ENCODE peak calls at places on chromosomes 4 and X, in four cellular contexts. S is mammary epithelial cell, M is WTC11, T is cardiac fibroblast. R is an unnamed sample.

GRCh38 chr4:1136028-1136427 is 22.7 kb upstream of the RNF212 start:
- DNase-seq in S (no peak), T (peak; percentile 17), M (no peak), R (no peak)

GRCh38 chr4:159543831-159544230 is 441.0 kb downstream of the RAPGEF2 start:
- DNase-seq in T (no peak), S (no peak), M (no peak), R (no peak)

GRCh38 chr4:25926473-25926872 is 12.5 kb downstream of the SMIM20 start:
- DNase-seq in M (no peak), S (no peak), T (no peak), R (no peak)

GRCh38 chr4:167966161-167966560 is 126.2 kb upstream of the ANXA10 start:
- DNase-seq in M (no peak), S (peak; percentile 47), T (no peak), R (no peak)

GRCh38 chr4:77699731-77700210 is 94.2 kb downstream of the CXCL13 start:
- DNase-seq in M (peak; percentile 33), T (peak; percentile 78), S (peak; percentile 80), R (peak; percentile 68)

GRCh38 chrX:17494231-17494630 is 119.2 kb downstream of the NHS start:
- DNase-seq in S (no peak), T (no peak), M (no peak), R (no peak)

GRCh38 chrX:58025979-58026378 is 115.7 kb upstream of the ZXDA start:
- DNase-seq in M (peak; percentile 9), S (peak; percentile 9), T (peak; percentile 16), R (peak; percentile 52)

GRCh38 chr4:147428583-147428982 is 52.3 kb upstream of the EDNRA start:
- DNase-seq in T (no peak), M (no peak), S (no peak), R (peak; percentile 9)

GRCh38 chrX:47373198-47373597 is 2.8 kb downstream of the ZNF157 start:
- DNase-seq in S (no peak), T (no peak), M (no peak), R (no peak)

GRCh38 chrX:11704725-11705495 is 39.2 kb upstream of the ARHGAP6 start:
- DNase-seq in M (peak; percentile 12), S (no peak), T (peak; percentile 26), R (no peak)

GRCh38 chr4:147674496-147674895 is 9.5 kb downstream of the PRMT9 start:
- DNase-seq in T (no peak), M (no peak), S (no peak), R (no peak)

GRCh38 chr4:15753786-15754185 is 24.3 kb upstream of the CD38 start:
- DNase-seq in S (no peak), T (peak; percentile 34), M (no peak), R (peak; percentile 16)

GRCh38 chr4:76806757-76807156 is 91.2 kb downstream of the SOWAHB start:
- DNase-seq in T (no peak), M (no peak), S (peak; percentile 15), R (no peak)

GRCh38 chr4:137961051-137961438 is 281.1 kb downstream of the SLC7A11 start:
- DNase-seq in T (peak; percentile 91), S (peak; percentile 91), M (no peak), R (peak; percentile 98)

GRCh38 chrX:112614640-112615039 is 65.1 kb downstream of the LHFPL1 start:
- DNase-seq in M (peak; percentile 11), T (no peak), S (no peak), R (peak; percentile 1)

GRCh38 chr4:102219143-102219542 is 126.1 kb downstream of the SLC39A8 start:
- DNase-seq in M (no peak), S (no peak), T (no peak), R (no peak)

GRCh38 chrX:65723706-65724105 is 56.3 kb downstream of the MSN start:
- DNase-seq in S (no peak), M (no peak), T (no peak), R (no peak)

GRCh38 chrX:7127058-7127457 is 20.5 kb upstream of the STS start:
- DNase-seq in T (no peak), M (no peak), S (no peak), R (no peak)

GRCh38 chrX:9324676-9325075 is 140.2 kb upstream of the TBL1X start:
- DNase-seq in S (no peak), T (no peak), M (no peak), R (peak; percentile 33)

GRCh38 chr4:7068279-7068842 is 497 bp upstream of the GRPEL1 start:
- DNase-seq in S (no peak), T (no peak), M (no peak), R (no peak)

GRCh38 chr4:82748176-82748575 is 50.4 kb downstream of the SCD5 start:
- DNase-seq in T (no peak), M (no peak), S (peak; percentile 55), R (peak; percentile 40)

GRCh38 chr4:95549246-95550138 is 719 bp upstream of the UNC5C start:
- DNase-seq in M (peak; percentile 52), S (peak; percentile 60), T (peak; percentile 65), R (peak; percentile 28)

GRCh38 chrX:110286126-110286525 is 31.8 kb downstream of the AMMECR1 start:
- DNase-seq in T (peak; percentile 82), M (no peak), S (peak; percentile 83), R (peak; percentile 77)

GRCh38 chr4:19381068-19381467 is 870.6 kb upstream of the SLIT2 start:
- DNase-seq in M (no peak), T (peak; percentile 51), S (peak; percentile 52), R (peak; percentile 75)

GRCh38 chr4:169254546-169254983 is 16.2 kb downstream of the SH3RF1 start:
- DNase-seq in T (peak; percentile 89), S (peak; percentile 45), M (no peak), R (peak; percentile 73)

DNA sequence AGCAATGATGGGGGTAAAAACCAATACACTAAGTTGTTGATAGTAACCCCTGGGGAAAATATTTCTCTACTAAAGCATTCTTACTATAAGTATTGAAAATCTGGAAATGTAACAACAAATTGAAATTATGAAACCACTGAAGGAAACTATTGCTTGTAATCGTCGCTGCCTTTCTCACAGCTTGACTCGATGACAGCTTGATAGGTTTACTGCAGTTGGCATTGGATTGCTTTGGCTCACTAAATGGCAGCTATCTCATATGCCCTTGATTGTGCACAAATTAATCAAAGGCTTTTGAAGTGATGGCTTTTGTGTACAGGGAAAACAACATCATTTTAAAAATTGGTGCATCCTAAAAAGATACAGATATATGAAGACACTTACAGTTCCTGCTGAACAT is 419.6 kb upstream of the TENM3 start:
- DNase-seq in S (no peak), M (no peak), T (no peak), R (no peak)
- TF ChIP-seq CTCF in S (no peak), M (no peak), T (no peak), R (no peak)

GRCh38 chrX:56757327-56757726 is 28.3 kb downstream of the NBDY start:
- DNase-seq in S (no peak), M (no peak), T (no peak), R (no peak)
- TF ChIP-seq CTCF in S (no peak), M (no peak), T (no peak), R (no peak)

GRCh38 chrX:155666741-155667140 is 54.0 kb upstream of the TMLHE start:
- DNase-seq in M (no peak), S (no peak), T (no peak), R (no peak)

GRCh38 chrX:155662297-155662696 is 49.5 kb upstream of the TMLHE start:
- DNase-seq in S (no peak), T (peak; percentile 3), M (no peak), R (peak; percentile 11)
- TF ChIP-seq CTCF in S (peak; percentile 17), T (peak; percentile 35), M (no peak), R (no peak)

GRCh38 chrX:427812-428725 is 41.4 kb upstream of the PPP2R3B start:
- DNase-seq in T (no peak), S (no peak), M (peak; percentile 71), R (no peak)
- TF ChIP-seq CTCF in T (no peak), S (no peak), M (no peak), R (no peak)

DNA sequence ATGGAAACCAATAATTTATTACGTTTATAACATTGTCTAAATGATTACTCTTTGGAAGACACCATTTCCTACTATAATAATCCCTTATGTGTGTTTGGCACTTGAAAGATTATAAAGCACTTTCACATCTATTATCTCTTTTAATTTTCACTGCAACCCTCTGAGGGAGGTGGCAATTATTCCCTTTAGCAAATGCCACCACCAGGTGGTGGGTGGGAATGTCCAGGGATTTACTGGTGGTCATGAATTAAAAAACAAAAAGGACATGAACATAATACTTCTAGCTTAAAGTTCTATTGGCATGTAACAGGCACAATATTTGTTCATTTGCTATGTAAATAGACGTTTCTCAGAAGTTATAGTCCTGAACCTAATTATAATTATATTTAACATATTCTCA is 1.2 kb upstream of the MGARP start:
- DNase-seq in M (no peak), S (no peak), T (no peak), R (peak; percentile 39)
- TF ChIP-seq CTCF in M (no peak), S (peak; percentile 20), T (peak; percentile 7), R (peak; percentile 22)

GRCh38 chr4:40548256-40548655 is 81.4 kb downstream of the RBM47 start:
- DNase-seq in M (no peak), S (no peak), T (no peak), R (no peak)

GRCh38 chr4:40553995-40554394 is 75.7 kb downstream of the RBM47 start:
- DNase-seq in M (no peak), T (peak; percentile 16), S (no peak), R (no peak)

GRCh38 chr4:40552536-40552935 is 77.1 kb downstream of the RBM47 start:
- DNase-seq in T (no peak), S (no peak), M (peak; percentile 20), R (peak; percentile 43)

GRCh38 chr4:40547446-40548132 is 82.1 kb downstream of the RBM47 start:
- DNase-seq in S (no peak), T (no peak), M (no peak), R (no peak)

GRCh38 chr4:40550900-40551546 is 78.6 kb downstream of the RBM47 start:
- DNase-seq in M (no peak), S (peak; percentile 78), T (peak; percentile 74), R (peak; percentile 64)
- TF ChIP-seq CTCF in M (no peak), S (peak; percentile 39), T (peak; percentile 51), R (peak; percentile 17)

DNA sequence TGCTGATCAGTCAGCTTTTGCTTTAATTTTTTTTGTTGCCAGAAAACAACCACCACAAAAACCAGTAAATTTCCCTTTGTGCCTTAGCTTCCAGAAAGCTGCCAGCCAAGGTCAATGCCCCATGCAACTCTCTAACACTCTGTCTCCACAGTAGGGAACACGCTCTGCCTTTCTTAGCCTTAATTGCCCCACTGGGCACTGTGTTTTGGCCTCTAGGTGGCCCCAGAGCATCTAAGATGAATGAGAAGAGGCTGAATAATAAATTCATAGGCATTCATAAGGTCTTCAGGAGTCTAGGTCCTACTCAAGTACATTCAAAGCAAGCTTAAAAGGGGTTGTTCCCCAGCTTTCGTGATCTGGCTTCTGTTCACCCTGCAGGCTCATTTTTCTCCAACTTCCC is 57.7 kb upstream of the PASD1 start:
- DNase-seq in T (no peak), M (peak; percentile 47), S (peak; percentile 21), R (peak; percentile 47)
- TF ChIP-seq CTCF in T (no peak), M (no peak), S (peak; percentile 54), R (peak; percentile 25)

GRCh38 chr4:163048447-163048846 is 118.2 kb downstream of the NAF1 start:
- DNase-seq in T (peak; percentile 52), S (peak; percentile 21), M (peak; percentile 32), R (peak; percentile 51)
- TF ChIP-seq CTCF in T (peak; percentile 52), S (peak; percentile 59), M (peak; percentile 40), R (peak; percentile 41)

GRCh38 chr4:8330821-8331566 is 61.4 kb downstream of the HTRA3 start:
- DNase-seq in M (no peak), S (no peak), T (peak; percentile 63), R (peak; percentile 49)
- TF ChIP-seq CTCF in M (no peak), S (no peak), T (peak; percentile 19), R (no peak)

R was measured in MCF 10A.